ENCODE peak calls at places on chromosomes 12 and 14, in four cellular contexts. Q is AG09309, G is keratinocyte, D is astrocyte of the cerebellum. L is an unnamed sample.

GRCh38 chr14:89618821-89619551 is 202.0 kb upstream of the FOXN3 start:
- DNase-seq in Q (no peak), G (no peak), D (no peak), L (no peak)

GRCh38 chr14:96398432-96398831 is 6.5 kb downstream of the AK7 start:
- DNase-seq in Q (no peak), G (no peak), D (no peak), L (no peak)

GRCh38 chr14:39102265-39102968 is 618 bp downstream of the SEC23A start:
- DNase-seq in Q (no peak), G (no peak), D (no peak), L (no peak)

GRCh38 chr12:115542656-115543055 is 734.8 kb downstream of the MED13L start:
- DNase-seq in Q (no peak), G (no peak), D (no peak), L (no peak)

GRCh38 chr12:94182971-94183701 is 34.8 kb downstream of the PLXNC1 start:
- DNase-seq in Q (no peak), G (no peak), D (no peak), L (no peak)

GRCh38 chr12:11882301-11883019 is 188.3 kb upstream of the BCL2L14 start:
- DNase-seq in Q (no peak), G (no peak), D (no peak), L (peak)

GRCh38 chr14:104680056-104680805 is 9.2 kb upstream of the INF2 start:
- DNase-seq in Q (peak), G (no peak), D (no peak), L (no peak)

GRCh38 chr12:66092559-66093269 is 37.8 kb downstream of the LLPH start:
- DNase-seq in Q (peak), G (no peak), D (no peak), L (peak)

GRCh38 chr12:48352157-48352775 is 1.5 kb upstream of the ZNF641 start:
- DNase-seq in Q (no peak), G (no peak), D (no peak), L (no peak)
- H3K4me3 ChIP-seq in Q (no peak), G (no peak), D (no peak), L (no peak)

GRCh38 chr12:26097046-26097878 is 27.6 kb downstream of the BHLHE41 start:
- DNase-seq in Q (peak), G (peak), D (peak), L (peak)
- TF ChIP-seq CTCF in Q (peak), G (peak), D (peak), L (peak)

DNA sequence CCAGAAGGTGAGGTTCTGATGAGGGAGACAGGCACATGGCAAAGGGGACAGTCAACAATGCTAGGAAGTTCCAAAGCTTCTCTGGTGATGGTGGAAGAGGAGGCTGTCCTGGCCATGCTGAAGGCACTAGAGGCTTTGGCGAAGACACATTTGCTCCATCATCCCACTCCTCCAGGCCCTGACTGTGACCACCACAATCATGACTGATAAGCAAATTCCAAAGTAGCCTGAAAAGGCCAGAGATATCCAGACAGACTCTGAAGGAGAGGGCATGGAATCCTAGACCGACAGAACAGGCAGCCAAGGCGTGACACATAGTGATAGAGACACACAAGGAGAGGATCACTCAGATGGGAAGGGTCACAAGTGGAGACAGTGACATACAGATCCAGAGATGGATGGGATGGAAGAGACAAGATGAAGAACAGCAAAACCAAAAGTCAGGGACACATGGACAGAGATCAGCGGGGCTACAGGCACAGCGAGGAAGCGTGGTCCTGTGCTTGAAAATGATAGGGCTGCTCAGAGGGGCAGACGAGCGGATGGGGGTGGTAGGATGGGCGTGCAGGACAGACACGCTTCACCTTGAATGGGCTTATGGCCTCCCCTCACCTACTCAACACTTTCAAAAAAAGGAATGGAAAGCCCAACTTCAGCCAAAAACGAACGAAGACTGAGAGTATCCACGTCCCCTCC is 1.3 kb downstream of the ZFHX2 start:
- DNase-seq in Q (no peak), G (no peak), D (no peak), L (no peak)
- H3K4me3 ChIP-seq in Q (peak), G (peak), D (peak), L (peak)

GRCh38 chr12:124567673-124568373 is 411 bp upstream of the NCOR2 start:
- DNase-seq in Q (peak), G (no peak), D (peak), L (no peak)
- TF ChIP-seq CTCF in Q (no peak), G (no peak), D (no peak), L (peak)

DNA sequence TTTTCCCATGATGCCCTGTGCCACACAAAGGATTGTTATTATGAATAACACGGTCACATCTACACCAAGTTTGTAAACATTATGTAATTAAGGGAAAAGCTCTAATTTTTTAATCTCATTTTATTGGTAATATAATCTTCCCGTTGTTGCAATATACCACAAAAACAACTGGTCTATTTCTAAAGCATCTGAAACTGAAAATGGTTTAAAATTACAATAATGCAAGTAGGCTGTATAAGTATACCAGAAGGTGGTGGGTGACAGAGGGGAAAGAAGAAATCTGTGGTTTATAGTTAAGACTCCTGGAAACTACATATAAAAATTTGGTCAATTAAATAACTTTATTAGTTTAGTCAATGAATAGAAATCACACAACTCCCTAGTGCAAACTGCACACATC is 5.2 kb downstream of the DDHD1 start:
- DNase-seq in Q (no peak), G (no peak), D (no peak), L (no peak)
- H3K4me3 ChIP-seq in Q (no peak), G (no peak), D (no peak), L (no peak)

GRCh38 chr12:2812290-2813213 is at the start of gene ITFG2:
- DNase-seq in Q (peak), G (peak), D (peak), L (peak)
- TF ChIP-seq CTCF in Q (no peak), G (no peak), D (no peak), L (no peak)

GRCh38 chr12:26120561-26121274 is 4.1 kb downstream of the BHLHE41 start:
- DNase-seq in Q (no peak), G (no peak), D (no peak), L (no peak)
- H3K4me3 ChIP-seq in Q (no peak), G (no peak), D (no peak), L (peak)

GRCh38 chr14:54252072-54252730 is 144.6 kb upstream of the CDKN3 start:
- DNase-seq in Q (peak), G (peak), D (peak), L (peak)
- TF ChIP-seq CTCF in Q (no peak), G (no peak), D (no peak), L (no peak)